ENCODE peak calls at places on chromosomes 1 and 21, in eight cellular contexts. I is left ventricle myocardium inferior, D is uterus, K is stomach, Z is brain microvascular endothelial cell, C is AG09309, U is heart right ventricle, F is GM10248. P is an unnamed sample.

GRCh38 chr1:14156543-14156942 is 441.9 kb upstream of the KAZN start:
- DNase-seq in K (no peak), I (no peak), Z (no peak), C (no peak), D (no peak), F (no peak), U (no peak), P (no peak)

GRCh38 chr1:39189592-39190041 is 14.9 kb upstream of the MACF1 start:
- DNase-seq in U (no peak), K (no peak), Z (peak), F (no peak), D (no peak), I (no peak), C (no peak), P (no peak)

GRCh38 chr21:17191346-17191993 is 321.4 kb upstream of the CXADR start:
- DNase-seq in K (no peak), D (peak), Z (no peak), U (no peak), I (no peak), F (no peak), C (no peak), P (no peak)

GRCh38 chr1:52551476-52552235 is 1.2 kb downstream of the TUT4 start:
- DNase-seq in I (no peak), K (no peak), C (no peak), F (no peak), Z (peak), U (no peak), D (no peak), P (peak)

GRCh38 chr1:54904476-54905048 is 17.6 kb upstream of the DHCR24 start:
- DNase-seq in Z (peak), U (no peak), F (no peak), D (no peak), I (no peak), K (no peak), C (peak), P (no peak)

GRCh38 chr1:219308367-219308766 is 134.7 kb downstream of the LYPLAL1 start:
- DNase-seq in C (no peak), F (no peak), K (no peak), Z (no peak), U (no peak), D (no peak), I (no peak), P (no peak)

GRCh38 chr1:208559597-208559996 is 315.4 kb upstream of the PLXNA2 start:
- DNase-seq in I (no peak), C (no peak), K (no peak), F (no peak), Z (no peak), D (no peak), U (no peak), P (no peak)

GRCh38 chr1:180167721-180168467 is 13.2 kb downstream of the QSOX1 start:
- DNase-seq in Z (no peak), D (no peak), I (no peak), K (peak), F (no peak), U (no peak), C (no peak), P (no peak)

GRCh38 chr1:223765036-223765718 is 52.8 kb downstream of the CAPN2 start:
- DNase-seq in I (peak), F (no peak), K (no peak), C (no peak), Z (peak), D (no peak), U (peak), P (peak)

DNA sequence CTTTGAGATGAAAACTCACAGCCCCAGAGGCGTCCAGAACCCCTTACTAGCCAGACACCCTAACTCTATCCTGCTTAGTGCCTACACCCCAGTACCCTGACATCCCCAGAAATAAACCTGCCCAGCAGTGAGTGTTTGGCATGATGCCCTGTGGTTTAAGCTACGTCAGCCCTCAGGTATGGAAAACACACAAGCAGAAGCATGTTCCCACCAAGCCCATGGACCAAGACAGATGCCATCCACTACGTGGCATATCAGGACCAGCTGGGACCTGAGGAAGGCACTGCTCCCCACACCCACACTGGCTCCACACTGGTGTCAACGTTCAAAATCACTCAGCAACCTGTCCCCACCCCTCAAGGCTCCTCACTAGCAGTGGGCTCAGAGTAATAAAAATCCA is 116.4 kb downstream of the SYT2 start:
- DNase-seq in Z (no peak), K (no peak), C (no peak), F (no peak), U (no peak), D (no peak), I (no peak), P (no peak)
- TF ChIP-seq CTCF in Z (no peak), K (no peak), C (no peak), F (no peak), U (no peak), D (no peak), I (no peak), P (no peak)

GRCh38 chr21:29164330-29164942 is 34.0 kb downstream of the MAP3K7CL start:
- DNase-seq in U (no peak), K (no peak), I (no peak), D (no peak), Z (peak), C (peak), F (peak), P (no peak)
- TF ChIP-seq CTCF in U (peak), K (no peak), I (peak), D (peak), Z (peak), C (peak), F (peak), P (peak)

GRCh38 chr1:244010191-244010590 is 40.9 kb upstream of the ZBTB18 start:
- DNase-seq in U (no peak), D (no peak), Z (no peak), C (no peak), I (no peak), F (no peak), K (no peak), P (no peak)
- TF ChIP-seq CTCF in U (no peak), D (no peak), Z (peak), C (no peak), I (no peak), F (no peak), K (no peak), P (no peak)

GRCh38 chr1:1302951-1303509 is 4.7 kb downstream of the ACAP3 start:
- DNase-seq in C (no peak), F (no peak), K (no peak), I (no peak), Z (no peak), U (no peak), D (no peak), P (no peak)

GRCh38 chr1:1303736-1304135 is 4.0 kb downstream of the ACAP3 start:
- DNase-seq in F (no peak), K (no peak), C (no peak), D (no peak), Z (no peak), U (no peak), I (no peak), P (no peak)

GRCh38 chr1:1305300-1306069 is 2.2 kb downstream of the ACAP3 start:
- DNase-seq in Z (peak), I (peak), F (peak), D (peak), C (peak), K (peak), U (peak), P (no peak)

GRCh38 chr1:1306070-1306660 is 1.6 kb downstream of the ACAP3 start:
- DNase-seq in Z (no peak), C (no peak), U (no peak), K (no peak), D (no peak), F (no peak), I (no peak), P (no peak)

DNA sequence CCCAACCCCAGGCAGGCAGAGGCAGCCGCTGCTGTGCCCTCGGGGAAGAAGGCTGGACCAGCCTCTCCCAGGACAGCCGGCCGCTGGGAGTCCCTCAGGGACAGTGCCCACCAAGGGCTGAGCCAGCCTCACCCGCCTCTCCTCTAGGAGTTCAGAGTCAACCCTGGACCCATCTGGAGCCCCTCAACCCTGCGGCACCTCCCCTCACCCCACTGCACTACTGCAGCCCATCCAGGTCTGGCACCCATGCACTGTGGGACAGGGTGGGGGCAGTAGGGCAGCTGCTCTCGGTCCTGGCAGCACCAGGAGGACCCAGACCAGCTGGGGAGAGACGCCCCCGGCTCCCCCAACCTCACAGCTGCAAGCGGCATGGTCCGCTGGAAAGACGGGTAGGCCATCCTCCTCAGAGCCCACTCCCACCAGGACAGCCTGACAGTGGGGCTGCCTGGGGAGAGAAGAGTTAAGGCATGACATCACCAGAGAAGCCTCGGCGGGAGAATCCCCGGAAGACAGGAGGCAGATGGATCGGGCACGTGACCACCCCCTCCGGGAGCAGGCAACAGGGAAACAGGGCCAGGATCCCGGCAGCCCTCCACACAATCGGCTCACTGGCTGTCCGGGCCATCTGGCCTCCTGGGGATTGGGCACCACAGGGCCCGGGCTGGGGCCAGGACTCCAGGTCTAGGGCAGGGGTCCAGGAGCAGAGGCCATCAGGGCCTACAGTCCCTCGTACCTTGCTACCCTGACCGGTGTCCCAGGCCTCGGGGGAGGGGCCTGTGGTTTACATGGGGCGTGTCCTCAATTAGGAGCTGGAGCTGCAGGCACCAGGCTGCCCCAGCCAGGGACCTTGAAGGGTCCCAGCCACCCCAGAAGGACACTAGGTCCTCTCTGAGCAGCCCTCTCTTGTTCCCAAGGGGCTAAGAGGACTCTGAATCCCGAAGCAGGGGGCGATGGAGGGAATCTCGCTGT is 3.1 kb downstream of the ACAP3 start:
- DNase-seq in F (no peak), D (peak), Z (peak), U (peak), I (peak), K (peak), C (peak), P (peak)
- TF ChIP-seq CTCF in F (no peak), D (no peak), Z (no peak), U (no peak), I (no peak), K (no peak), C (no peak), P (no peak)

DNA sequence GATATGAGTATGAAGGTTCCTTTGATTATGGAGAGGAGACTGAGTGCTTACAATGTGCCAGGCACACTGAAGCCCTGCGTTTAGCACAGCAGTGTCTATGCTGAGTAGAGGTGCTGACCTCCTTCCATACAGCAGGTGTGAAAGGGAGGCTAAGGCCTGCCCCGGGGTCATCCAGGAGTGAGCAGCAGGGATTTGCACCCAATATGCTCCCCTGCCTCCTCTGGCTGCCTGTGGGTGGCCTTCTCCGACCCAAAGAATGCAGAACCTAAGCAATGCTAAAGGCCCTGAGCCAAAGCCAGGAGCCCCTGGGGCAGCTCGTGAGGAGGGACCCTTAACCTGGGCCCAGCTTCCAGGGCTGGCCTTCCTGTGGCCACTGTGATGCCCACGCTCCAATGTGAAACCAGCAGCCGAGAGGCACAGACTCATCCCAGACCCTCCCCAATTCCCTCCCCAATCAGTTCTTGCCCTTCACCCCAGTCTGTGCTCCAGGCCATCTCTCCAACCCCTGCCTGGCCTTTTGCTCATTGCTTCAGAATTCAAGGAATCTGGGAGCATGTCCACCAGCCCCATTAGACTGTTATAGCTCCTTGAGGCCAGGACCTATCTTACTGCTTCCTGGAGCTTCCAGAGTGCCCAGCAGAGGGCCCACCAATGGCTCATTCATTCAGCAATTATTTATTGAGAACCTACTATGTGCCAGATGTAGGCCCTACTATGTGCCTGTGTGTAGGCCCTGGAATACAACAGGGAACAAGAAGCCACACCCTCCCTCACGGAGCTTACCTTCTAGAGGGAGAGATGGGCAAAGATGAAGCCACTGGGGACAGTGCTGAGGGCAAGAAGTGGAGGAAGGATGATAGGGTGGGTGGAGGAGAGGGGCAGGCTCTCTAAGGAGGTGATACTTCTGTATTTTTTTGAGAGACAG is 53.3 kb downstream of the TAS1R2 start:
- DNase-seq in U (no peak), D (no peak), I (no peak), F (no peak), K (no peak), C (no peak), Z (no peak), P (no peak)
- TF ChIP-seq CTCF in U (no peak), D (no peak), I (no peak), F (no peak), K (no peak), C (no peak), Z (no peak), P (no peak)

GRCh38 chr1:172531412-172531811 is 1.5 kb upstream of the SUCO start:
- DNase-seq in Z (no peak), I (no peak), U (no peak), F (no peak), K (no peak), C (no peak), D (no peak), P (no peak)

GRCh38 chr1:172536256-172536655 is 3.3 kb downstream of the SUCO start:
- DNase-seq in D (no peak), Z (no peak), U (no peak), F (no peak), C (no peak), K (no peak), I (no peak), P (no peak)

GRCh38 chr1:172532700-172533510 is at the start of gene SUCO:
- DNase-seq in K (peak), I (peak), U (peak), C (peak), Z (peak), D (peak), F (peak), P (peak)

GRCh38 chr1:172531846-172532699 is 877 bp upstream of the SUCO start:
- DNase-seq in K (peak), C (peak), F (peak), D (peak), U (peak), I (peak), Z (peak), P (peak)

GRCh38 chr1:172533511-172534116 is 664 bp downstream of the SUCO start:
- DNase-seq in F (peak), C (peak), D (no peak), I (no peak), Z (no peak), K (peak), U (no peak), P (peak)
- TF ChIP-seq CTCF in F (no peak), C (no peak), D (no peak), I (no peak), Z (no peak), K (no peak), U (no peak), P (no peak)

GRCh38 chr21:21102874-21103273 is 104.7 kb downstream of the NCAM2 start:
- DNase-seq in Z (no peak), I (no peak), D (no peak), U (no peak), F (no peak), K (no peak), C (no peak), P (no peak)

GRCh38 chr21:21097425-21097824 is 99.2 kb downstream of the NCAM2 start:
- DNase-seq in I (no peak), D (no peak), U (no peak), C (no peak), Z (no peak), F (no peak), K (no peak), P (no peak)

GRCh38 chr21:21103692-21104091 is 105.5 kb downstream of the NCAM2 start:
- DNase-seq in U (no peak), D (no peak), C (no peak), F (no peak), K (no peak), I (no peak), Z (no peak), P (no peak)

GRCh38 chr21:21096956-21097355 is 98.7 kb downstream of the NCAM2 start:
- DNase-seq in C (no peak), F (no peak), K (no peak), D (no peak), I (no peak), U (no peak), Z (no peak), P (no peak)

DNA sequence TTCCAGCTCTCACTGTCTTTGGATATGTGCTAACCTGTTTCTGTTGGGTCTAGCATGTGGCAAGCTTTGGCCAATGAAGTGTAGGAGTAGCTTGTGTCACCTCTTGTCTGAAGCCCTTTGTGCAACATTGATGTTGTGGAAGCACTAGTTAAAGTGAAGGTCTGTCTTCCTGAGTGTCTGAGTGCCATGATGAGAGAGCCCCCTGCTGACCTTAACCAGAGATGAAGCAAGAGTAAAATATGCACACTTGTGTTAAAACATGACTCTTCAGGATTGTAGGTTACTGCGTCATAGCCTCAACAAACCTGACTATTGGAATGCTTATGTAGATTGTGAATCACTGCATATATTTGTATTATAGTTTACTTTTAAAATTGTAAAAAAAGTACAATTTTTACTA is 103.7 kb downstream of the NCAM2 start:
- DNase-seq in U (no peak), C (no peak), Z (peak), I (no peak), D (no peak), F (no peak), K (no peak), P (peak)
- TF ChIP-seq CTCF in U (peak), C (no peak), Z (peak), I (peak), D (no peak), F (no peak), K (no peak), P (peak)

P was measured in neural crest cell.